ENCODE peak calls at places on chromosomes 11 and 22, in eight cellular contexts. B is progenitor cell of endocrine pancreas, U is tibial nerve, S is AG04450, Y is endothelial cell, M is OCI-LY7, X is mammary epithelial cell, C is astrocyte. Z is an unnamed sample.

GRCh38 chr11:127789887-127790286 is 789.3 kb upstream of the KIRREL3 start:
- DNase-seq in B (no peak), U (no peak), S (no peak), Y (peak), M (peak), X (peak), C (no peak), Z (peak)

GRCh38 chr11:101082813-101083212 is 46.8 kb downstream of the PGR start:
- DNase-seq in B (no peak), U (no peak), S (no peak), Y (no peak), M (no peak), X (no peak), C (no peak), Z (no peak)

GRCh38 chr22:48748113-48748859 is 1079.4 kb downstream of the BRD1 start:
- DNase-seq in B (peak), U (no peak), S (no peak), Y (no peak), M (no peak), X (no peak), C (no peak), Z (no peak)

GRCh38 chr22:27558658-27559371 is 242.7 kb downstream of the MN1 start:
- DNase-seq in B (no peak), U (no peak), S (no peak), Y (no peak), M (no peak), X (no peak), C (no peak), Z (no peak)

GRCh38 chr22:20788627-20789344 is 14.9 kb downstream of the SERPIND1 start:
- DNase-seq in B (no peak), U (no peak), S (no peak), Y (no peak), M (no peak), X (no peak), C (no peak), Z (no peak)

GRCh38 chr11:75388386-75389275 is 10.7 kb upstream of the RPS3 start:
- DNase-seq in B (peak), U (peak), S (peak), Y (peak), M (peak), X (peak), C (peak), Z (peak)

GRCh38 chr11:44464741-44465140 is 100.7 kb upstream of the CD82 start:
- DNase-seq in B (no peak), U (no peak), S (no peak), Y (no peak), M (peak), X (peak), C (no peak), Z (no peak)

GRCh38 chr11:78147807-78148206 is 8.4 kb upstream of the ALG8 start:
- DNase-seq in B (no peak), U (no peak), S (no peak), Y (no peak), M (no peak), X (no peak), C (no peak), Z (no peak)

GRCh38 chr11:73376803-73377629 is 817 bp downstream of the RELT start:
- DNase-seq in B (peak), U (peak), S (no peak), Y (no peak), M (peak), X (peak), C (peak), Z (peak)

GRCh38 chr22:30453731-30454510 is 17.9 kb downstream of the SEC14L3 start:
- DNase-seq in B (no peak), U (no peak), S (no peak), Y (peak), M (no peak), X (no peak), C (no peak), Z (peak)

GRCh38 chr11:18523079-18523478 is 3.7 kb downstream of the TSG101 start:
- DNase-seq in B (no peak), U (no peak), S (no peak), Y (no peak), M (no peak), X (peak), C (no peak), Z (no peak)

GRCh38 chr22:32764330-32765116 is 37.0 kb upstream of the TIMP3 start:
- DNase-seq in B (no peak), U (peak), S (peak), Y (no peak), M (no peak), X (peak), C (peak), Z (no peak)

GRCh38 chr11:20089796-20090653 is 70.2 kb downstream of the DBX1 start:
- DNase-seq in B (no peak), U (no peak), S (no peak), Y (no peak), M (no peak), X (no peak), C (peak), Z (no peak)

GRCh38 chr22:30080805-30081204 is 541 bp downstream of the HORMAD2 start:
- DNase-seq in B (no peak), U (no peak), S (no peak), Y (no peak), M (no peak), X (no peak), C (no peak), Z (no peak)

GRCh38 chr22:31055322-31056159 is 25.6 kb upstream of the SMTN start:
- DNase-seq in B (peak), U (peak), S (peak), Y (no peak), M (no peak), X (peak), C (peak), Z (peak)

GRCh38 chr11:106156290-106156937 is 79.0 kb downstream of the AASDHPPT start:
- DNase-seq in B (no peak), U (no peak), S (peak), Y (peak), M (peak), X (peak), C (peak), Z (peak)

GRCh38 chr11:2475151-2475918 is 30.5 kb downstream of the KCNQ1 start:
- DNase-seq in B (no peak), U (no peak), S (no peak), Y (no peak), M (no peak), X (no peak), C (no peak), Z (no peak)

GRCh38 chr11:129215506-129216245 is 23.6 kb upstream of the ARHGAP32 start:
- DNase-seq in B (no peak), U (no peak), S (no peak), Y (no peak), M (no peak), X (peak), C (no peak), Z (no peak)

GRCh38 chr11:3920148-3920852 is 64.8 kb downstream of the STIM1 start:
- DNase-seq in B (no peak), U (peak), S (no peak), Y (no peak), M (no peak), X (peak), C (peak), Z (no peak)

GRCh38 chr11:128772814-128773213 is 78.9 kb downstream of the FLI1 start:
- DNase-seq in B (no peak), U (peak), S (no peak), Y (no peak), M (peak), X (no peak), C (no peak), Z (no peak)

GRCh38 chr22:39519681-39520053 is 695 bp upstream of the ATF4 start:
- DNase-seq in B (no peak), U (peak), S (no peak), Y (no peak), M (peak), X (peak), C (no peak), Z (no peak)

GRCh38 chr11:77088236-77089003 is 14.2 kb upstream of the OMP start:
- DNase-seq in B (no peak), U (no peak), S (no peak), Y (no peak), M (no peak), X (no peak), C (no peak), Z (no peak)

GRCh38 chr11:66126064-66126463 is 56.0 kb downstream of the PACS1 start:
- DNase-seq in B (no peak), U (no peak), S (no peak), Y (no peak), M (peak), X (peak), C (no peak), Z (no peak)

GRCh38 chr22:48685767-48686166 is 1141.9 kb downstream of the BRD1 start:
- DNase-seq in B (no peak), U (no peak), S (no peak), Y (no peak), M (no peak), X (no peak), C (no peak), Z (no peak)

GRCh38 chr11:69213315-69213714 is 57.6 kb downstream of the SMIM38 start:
- DNase-seq in B (no peak), U (no peak), S (no peak), Y (no peak), M (no peak), X (peak), C (no peak), Z (no peak)

GRCh38 chr11:21514298-21514697 is 678.6 kb upstream of the ANO5 start:
- DNase-seq in B (no peak), U (no peak), S (no peak), Y (peak), M (peak), X (no peak), C (no peak), Z (peak)
- TF ChIP-seq CTCF in B (peak), U (no peak), S (no peak), Y (peak), M (peak), X (peak), C (peak), Z (peak)

DNA sequence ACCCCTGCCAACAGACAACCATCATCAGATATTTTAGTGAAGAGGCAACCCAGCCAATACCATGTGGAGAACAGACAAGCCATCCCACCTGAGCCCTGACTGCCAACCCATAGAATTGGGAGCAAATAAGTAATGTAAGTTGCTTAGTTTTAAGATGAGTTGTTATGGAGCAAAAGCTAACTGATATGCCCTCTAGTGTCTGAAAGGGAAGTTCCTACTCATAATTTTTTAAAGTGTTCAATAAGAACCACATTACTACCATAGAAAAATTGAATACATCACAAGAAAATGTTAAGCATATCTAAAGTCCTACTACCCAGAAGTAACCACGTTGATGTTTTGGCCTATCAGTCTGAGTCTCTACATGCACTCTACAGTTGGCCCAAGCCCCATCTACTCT is 50.8 kb upstream of the SLC36A4 start:
- DNase-seq in B (no peak), U (no peak), S (no peak), Y (no peak), M (peak), X (no peak), C (no peak), Z (no peak)
- TF ChIP-seq CTCF in B (peak), U (no peak), S (peak), Y (peak), M (peak), X (peak), C (peak), Z (no peak)

GRCh38 chr11:33830903-33831648 is 56.8 kb upstream of the FBXO3 start:
- DNase-seq in B (no peak), U (no peak), S (no peak), Y (no peak), M (no peak), X (peak), C (no peak), Z (no peak)

GRCh38 chr11:33832676-33833075 is 58.4 kb upstream of the FBXO3 start:
- DNase-seq in B (no peak), U (no peak), S (no peak), Y (no peak), M (no peak), X (no peak), C (no peak), Z (no peak)

GRCh38 chr11:33829430-33830141 is 55.3 kb upstream of the FBXO3 start:
- DNase-seq in B (peak), U (peak), S (peak), Y (peak), M (peak), X (peak), C (peak), Z (peak)

DNA sequence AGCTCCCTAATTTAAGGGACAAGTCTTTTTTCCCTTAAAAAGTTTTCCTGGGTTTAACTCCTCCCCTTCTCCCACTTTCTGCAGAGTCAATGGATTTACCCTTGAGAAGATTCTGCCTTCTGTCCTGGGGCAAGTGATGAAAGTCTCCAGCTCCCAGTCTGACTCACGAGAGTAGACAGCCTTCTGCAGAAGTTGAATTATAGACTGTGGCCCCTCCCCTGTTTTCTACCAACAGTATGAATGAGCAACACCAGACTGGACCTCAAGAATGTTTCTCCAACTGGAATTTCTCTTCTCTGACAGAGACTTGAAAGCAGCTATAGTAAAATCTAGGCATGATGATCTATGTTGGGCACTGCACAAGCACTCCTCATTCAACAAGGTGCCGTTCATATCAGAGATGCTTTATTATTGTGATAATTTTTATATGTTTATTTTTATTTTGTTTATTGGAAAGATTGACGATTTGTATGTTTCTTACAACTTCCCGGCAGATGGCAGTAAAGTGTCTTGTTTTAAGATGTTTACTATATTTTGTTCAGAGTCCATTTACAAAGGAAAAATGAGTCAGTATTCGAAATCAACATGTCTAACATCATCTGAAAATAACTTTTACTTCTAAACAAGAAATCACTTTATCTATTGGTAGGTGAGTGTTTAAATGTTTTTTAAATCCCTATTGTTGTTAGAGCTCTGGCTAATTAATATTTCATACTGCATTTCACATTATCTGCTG is 56.6 kb downstream of the LMO2 start:
- DNase-seq in B (no peak), U (peak), S (peak), Y (no peak), M (peak), X (peak), C (peak), Z (no peak)
- TF ChIP-seq CTCF in B (no peak), U (peak), S (peak), Y (no peak), M (peak), X (peak), C (peak), Z (no peak)

GRCh38 chr11:119641991-119642745 is 86.8 kb downstream of the NECTIN1 start:
- DNase-seq in B (no peak), U (no peak), S (no peak), Y (no peak), M (peak), X (peak), C (no peak), Z (no peak)
- TF ChIP-seq CTCF in B (peak), U (no peak), S (peak), Y (peak), M (peak), X (peak), C (peak), Z (peak)

GRCh38 chr11:102268985-102269470 is 48.3 kb upstream of the BIRC3 start:
- DNase-seq in B (no peak), U (no peak), S (no peak), Y (no peak), M (no peak), X (no peak), C (no peak), Z (no peak)
- TF ChIP-seq CTCF in B (no peak), U (no peak), S (no peak), Y (no peak), M (no peak), X (no peak), C (no peak), Z (no peak)

DNA sequence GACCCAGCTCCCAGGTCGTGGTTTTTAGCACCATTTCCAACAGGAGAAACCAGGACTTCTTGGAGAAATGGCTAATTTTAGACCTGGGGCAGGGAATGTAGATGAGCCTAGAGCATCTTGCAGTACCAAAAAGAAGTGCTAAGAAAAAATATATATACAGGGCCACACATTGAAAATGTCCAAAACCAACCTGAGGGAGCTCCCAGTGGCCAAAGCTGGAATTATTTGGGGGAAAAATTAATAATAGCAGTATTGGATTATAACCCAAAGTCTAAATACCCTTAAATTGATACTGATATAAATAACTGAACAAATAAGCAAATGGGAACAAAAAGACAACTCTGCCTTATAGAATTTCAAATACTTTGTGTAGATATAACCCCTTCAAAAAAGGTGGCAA is 108.0 kb downstream of the PARVA start:
- DNase-seq in B (no peak), U (no peak), S (no peak), Y (no peak), M (no peak), X (no peak), C (no peak), Z (no peak)
- TF ChIP-seq CTCF in B (peak), U (peak), S (peak), Y (peak), M (peak), X (peak), C (peak), Z (peak)

GRCh38 chr11:132300283-132300682 is 929.9 kb downstream of the NTM start:
- DNase-seq in B (no peak), U (no peak), S (no peak), Y (peak), M (no peak), X (no peak), C (no peak), Z (peak)
- TF ChIP-seq CTCF in B (peak), U (no peak), S (peak), Y (no peak), M (peak), X (no peak), C (peak), Z (peak)

Z was measured in nephron progenitor cell.